ENCODE peak calls at places on chromosomes 16 and 17, in ten cellular contexts. P, A, Z, J, F, U, O, V, I and L are unnamed samples.

GRCh38 chr17:75642221-75643032 is 9.2 kb downstream of the SMIM5 start:
- DNase-seq in P (no peak), A (peak), Z (no peak), J (peak), F (peak), U (no peak), O (no peak), V (no peak), I (no peak), L (no peak)

GRCh38 chr16:57707331-57707730 is 12.7 kb downstream of the DRC7 start:
- DNase-seq in P (no peak), A (no peak), Z (no peak), J (no peak), F (no peak), U (no peak), O (no peak), V (no peak), I (no peak), L (no peak)

GRCh38 chr16:70490261-70490660 is 33.1 kb downstream of the COG4 start:
- DNase-seq in P (no peak), A (no peak), Z (no peak), J (no peak), F (peak), U (no peak), O (no peak), V (no peak), I (no peak), L (no peak)

GRCh38 chr16:71358464-71359031 is at the start of gene CALB2:
- DNase-seq in P (peak), A (peak), Z (peak), J (peak), F (peak), U (peak), O (no peak), V (peak), I (no peak), L (peak)

GRCh38 chr16:84569382-84569987 is 48.4 kb downstream of the COTL1 start:
- DNase-seq in P (no peak), A (no peak), Z (peak), J (no peak), F (peak), U (no peak), O (no peak), V (no peak), I (no peak), L (no peak)

GRCh38 chr16:77859493-77860232 is 71.3 kb downstream of the VAT1L start:
- DNase-seq in P (no peak), A (no peak), Z (no peak), J (no peak), F (no peak), U (no peak), O (no peak), V (no peak), I (no peak), L (no peak)

GRCh38 chr17:63033142-63033541 is 67.1 kb downstream of the TANC2 start:
- DNase-seq in P (no peak), A (peak), Z (no peak), J (no peak), F (no peak), U (no peak), O (no peak), V (no peak), I (no peak), L (no peak)

GRCh38 chr16:70529051-70529777 is 5.6 kb downstream of the SF3B3 start:
- DNase-seq in P (no peak), A (no peak), Z (peak), J (peak), F (no peak), U (peak), O (no peak), V (peak), I (no peak), L (peak)

GRCh38 chr16:15415411-15416070 is 18.8 kb upstream of the BMERB1 start:
- DNase-seq in P (no peak), A (no peak), Z (no peak), J (peak), F (no peak), U (peak), O (no peak), V (peak), I (no peak), L (peak)

GRCh38 chr16:19607610-19608280 is 52.2 kb downstream of the VPS35L start:
- DNase-seq in P (no peak), A (no peak), Z (peak), J (no peak), F (no peak), U (peak), O (no peak), V (peak), I (peak), L (peak)

GRCh38 chr16:66581246-66581952 is 2.1 kb downstream of the CMTM2 start:
- DNase-seq in P (no peak), A (no peak), Z (no peak), J (peak), F (no peak), U (peak), O (no peak), V (peak), I (no peak), L (peak)

GRCh38 chr17:79465011-79466006 is 145.5 kb downstream of the RBFOX3 start:
- DNase-seq in P (no peak), A (no peak), Z (no peak), J (no peak), F (peak), U (no peak), O (no peak), V (no peak), I (no peak), L (no peak)

GRCh38 chr17:69084911-69085310 is 24.2 kb upstream of the ABCA9 start:
- DNase-seq in P (no peak), A (peak), Z (no peak), J (peak), F (peak), U (peak), O (no peak), V (no peak), I (no peak), L (no peak)

GRCh38 chr16:88498576-88499208 is 45.6 kb downstream of the ZFPM1 start:
- DNase-seq in P (no peak), A (no peak), Z (no peak), J (no peak), F (no peak), U (no peak), O (no peak), V (no peak), I (no peak), L (no peak)

GRCh38 chr17:14748036-14748715 is 447.3 kb downstream of the HS3ST3B1 start:
- DNase-seq in P (no peak), A (no peak), Z (no peak), J (peak), F (no peak), U (peak), O (no peak), V (no peak), I (no peak), L (no peak)

GRCh38 chr17:19317359-19318095 is 45.0 kb downstream of the B9D1 start:
- DNase-seq in P (no peak), A (peak), Z (peak), J (no peak), F (peak), U (peak), O (peak), V (peak), I (no peak), L (peak)

DNA sequence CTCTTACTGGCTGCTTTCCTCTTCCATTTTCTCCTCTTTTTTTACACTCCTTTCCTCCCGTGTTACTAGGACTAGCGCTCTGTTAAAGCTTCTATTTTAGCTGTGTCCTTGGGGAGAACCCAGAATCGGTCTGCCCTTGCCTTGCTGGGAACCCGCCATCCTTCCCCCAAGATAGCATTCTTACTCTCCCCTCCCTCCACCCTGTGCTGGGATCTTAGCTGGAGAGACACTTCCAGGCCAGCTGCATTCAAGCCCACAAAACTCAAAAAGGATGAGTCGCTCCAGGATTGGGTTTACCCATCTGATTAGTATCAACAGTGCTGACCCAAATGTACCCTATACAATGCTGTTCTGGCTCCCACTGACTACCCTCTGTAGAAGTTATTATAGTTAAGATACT is 200.5 kb upstream of the ASIC2 start:
- DNase-seq in P (no peak), A (no peak), Z (no peak), J (no peak), F (no peak), U (no peak), O (no peak), V (no peak), I (no peak), L (no peak)
- H3K4me3 ChIP-seq in P (no peak), A (no peak), Z (no peak), J (no peak), F (no peak), U (no peak), O (no peak), V (no peak), I (no peak), L (no peak)

GRCh38 chr17:77374170-77374936 is 233.6 kb downstream of the SEC14L1 start:
- DNase-seq in P (peak), A (peak), Z (peak), J (no peak), F (peak), U (peak), O (peak), V (peak), I (no peak), L (peak)
- TF ChIP-seq CTCF in P (peak), A (peak), Z (peak), J (no peak), F (peak), U (peak), O (peak), V (peak), I (peak), L (peak)

GRCh38 chr17:46769531-46770438 is 48.7 kb downstream of the WNT3 start:
- DNase-seq in P (no peak), A (peak), Z (no peak), J (no peak), F (no peak), U (no peak), O (no peak), V (no peak), I (no peak), L (no peak)

GRCh38 chr17:46770818-46771600 is 47.5 kb downstream of the WNT3 start:
- DNase-seq in P (no peak), A (peak), Z (peak), J (no peak), F (peak), U (peak), O (no peak), V (no peak), I (no peak), L (peak)

GRCh38 chr17:46772013-46772878 is 46.2 kb downstream of the WNT3 start:
- DNase-seq in P (no peak), A (peak), Z (no peak), J (peak), F (peak), U (peak), O (no peak), V (no peak), I (no peak), L (no peak)

GRCh38 chr17:46771601-46772012 is 46.9 kb downstream of the WNT3 start:
- DNase-seq in P (no peak), A (peak), Z (no peak), J (no peak), F (peak), U (no peak), O (no peak), V (no peak), I (no peak), L (no peak)

GRCh38 chr17:46770439-46770817 is 48.1 kb downstream of the WNT3 start:
- DNase-seq in P (no peak), A (no peak), Z (no peak), J (no peak), F (no peak), U (no peak), O (no peak), V (no peak), I (no peak), L (no peak)
- H3K4me3 ChIP-seq in P (no peak), A (peak), Z (peak), J (no peak), F (no peak), U (no peak), O (no peak), V (no peak), I (no peak), L (no peak)

GRCh38 chr17:42458497-42459255 is at the start of gene ATP6V0A1:
- DNase-seq in P (peak), A (peak), Z (peak), J (peak), F (peak), U (peak), O (no peak), V (peak), I (no peak), L (peak)

GRCh38 chr17:42460371-42460770 is 1.7 kb downstream of the ATP6V0A1 start:
- DNase-seq in P (no peak), A (no peak), Z (no peak), J (no peak), F (no peak), U (no peak), O (no peak), V (no peak), I (no peak), L (no peak)

GRCh38 chr17:42457107-42457787 is 1.4 kb upstream of the ATP6V0A1 start:
- DNase-seq in P (no peak), A (no peak), Z (peak), J (no peak), F (no peak), U (peak), O (no peak), V (no peak), I (no peak), L (no peak)

GRCh38 chr17:42459983-42460300 is 1.3 kb downstream of the ATP6V0A1 start:
- DNase-seq in P (no peak), A (no peak), Z (peak), J (peak), F (no peak), U (peak), O (no peak), V (peak), I (no peak), L (peak)

GRCh38 chr17:42459256-42459982 is 741 bp downstream of the ATP6V0A1 start:
- DNase-seq in P (no peak), A (peak), Z (peak), J (peak), F (peak), U (peak), O (no peak), V (peak), I (no peak), L (peak)
- TF ChIP-seq CTCF in P (no peak), A (peak), Z (peak), J (no peak), F (no peak), U (peak), O (peak), V (peak), I (peak), L (peak)

DNA sequence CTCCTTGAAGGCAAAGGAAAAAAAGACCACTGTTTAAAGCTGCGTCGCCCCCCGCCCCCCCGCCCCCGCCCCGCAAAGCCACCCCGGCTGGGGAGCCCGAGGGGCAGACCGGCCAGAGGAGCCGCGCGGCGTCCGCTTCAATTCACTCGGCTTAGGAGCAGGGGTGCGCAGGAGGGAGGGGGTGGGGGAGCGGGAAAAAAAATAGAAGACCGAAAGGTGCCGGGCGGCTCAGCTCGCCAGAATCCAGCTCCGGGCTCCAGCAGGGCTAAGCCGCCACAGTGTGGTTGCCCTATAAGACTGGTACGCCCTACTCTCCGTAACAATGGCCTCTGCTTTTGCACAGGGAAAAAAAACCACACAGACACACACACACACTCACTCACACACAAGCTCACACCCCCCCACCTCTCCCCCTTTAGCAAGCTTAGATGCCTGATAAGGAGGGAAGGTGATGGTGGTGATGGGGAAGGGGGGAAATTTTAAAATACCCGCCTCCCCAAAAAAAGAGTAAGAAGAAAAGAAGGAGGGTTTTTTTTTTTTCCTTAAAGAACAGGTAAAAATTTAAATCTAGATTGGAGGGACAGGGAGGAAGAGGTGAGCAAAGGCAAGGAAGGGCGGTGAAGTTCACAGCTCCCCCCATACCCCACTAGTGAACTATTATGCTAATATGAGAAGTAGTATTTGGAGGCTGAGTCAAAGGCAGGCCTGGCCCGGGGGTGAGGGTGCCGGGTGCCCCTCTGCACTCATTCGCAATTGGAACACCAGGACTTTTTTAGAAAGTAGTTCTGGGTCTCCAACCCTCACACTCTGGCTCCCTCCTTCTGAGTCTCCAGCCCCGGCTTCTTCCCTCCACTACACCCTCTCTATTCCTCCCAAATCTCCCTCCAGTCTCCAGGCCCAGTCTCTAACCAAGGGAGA is 11.0 kb upstream of the HOXB2 start:
- DNase-seq in P (no peak), A (peak), Z (no peak), J (peak), F (no peak), U (peak), O (no peak), V (no peak), I (no peak), L (peak)
- H3K4me3 ChIP-seq in P (peak), A (peak), Z (peak), J (peak), F (no peak), U (peak), O (peak), V (peak), I (no peak), L (peak)